ENCODE peak calls at places on chromosome 6, in eight cellular contexts. O, A, X, P, I, E, B and M are unnamed samples.

GRCh38 chr6:16622193-16622592 is 139.1 kb downstream of the ATXN1 start:
- DNase-seq in O (no peak), A (no peak), X (no peak), P (no peak), I (no peak), E (no peak), B (no peak), M (no peak)

GRCh38 chr6:149142924-149143429 is 174.5 kb upstream of the TAB2 start:
- DNase-seq in O (no peak), A (no peak), X (no peak), P (no peak), I (no peak), E (no peak), B (no peak), M (no peak)

GRCh38 chr6:38025431-38025830 is 205.9 kb downstream of the ZFAND3 start:
- DNase-seq in O (peak), A (no peak), X (no peak), P (no peak), I (peak), E (no peak), B (no peak), M (no peak)

GRCh38 chr6:15089569-15090144 is 156.2 kb upstream of the JARID2 start:
- DNase-seq in O (no peak), A (no peak), X (peak), P (no peak), I (no peak), E (peak), B (no peak), M (no peak)

GRCh38 chr6:161804804-161805203 is 530.9 kb upstream of the AGPAT4 start:
- DNase-seq in O (peak), A (no peak), X (no peak), P (no peak), I (no peak), E (no peak), B (no peak), M (no peak)

GRCh38 chr6:148776321-148776966 is 29.6 kb downstream of the UST start:
- DNase-seq in O (peak), A (no peak), X (no peak), P (peak), I (peak), E (no peak), B (no peak), M (no peak)

GRCh38 chr6:15898693-15899092 is 230.2 kb upstream of the MYLIP start:
- DNase-seq in O (no peak), A (no peak), X (no peak), P (no peak), I (no peak), E (no peak), B (no peak), M (no peak)

GRCh38 chr6:72382602-72383529 is 239.0 kb upstream of the KCNQ5 start:
- DNase-seq in O (no peak), A (peak), X (no peak), P (no peak), I (no peak), E (no peak), B (no peak), M (peak)

GRCh38 chr6:125747589-125748533 is 1.6 kb upstream of the HEY2 start:
- DNase-seq in O (no peak), A (no peak), X (peak), P (no peak), I (no peak), E (peak), B (no peak), M (peak)

GRCh38 chr6:125750692-125751333 is 1.4 kb downstream of the HEY2 start:
- DNase-seq in O (no peak), A (no peak), X (no peak), P (no peak), I (no peak), E (no peak), B (no peak), M (no peak)

GRCh38 chr6:125748534-125749111 is 809 bp upstream of the HEY2 start:
- DNase-seq in O (peak), A (no peak), X (no peak), P (no peak), I (peak), E (peak), B (no peak), M (no peak)

GRCh38 chr6:125749864-125750691 is 646 bp downstream of the HEY2 start:
- DNase-seq in O (no peak), A (no peak), X (no peak), P (no peak), I (no peak), E (peak), B (no peak), M (peak)

GRCh38 chr6:125749112-125749863 is at the start of gene HEY2:
- DNase-seq in O (peak), A (peak), X (peak), P (peak), I (peak), E (peak), B (peak), M (peak)
- TF ChIP-seq CTCF in O (no peak), A (no peak), X (no peak), P (no peak), I (no peak), E (no peak), B (no peak), M (no peak)

GRCh38 chr6:166442131-166442530 is 59.4 kb upstream of the MPC1 start:
- DNase-seq in O (no peak), A (no peak), X (no peak), P (no peak), I (no peak), E (no peak), B (no peak), M (no peak)

GRCh38 chr6:166440106-166440505 is 57.4 kb upstream of the MPC1 start:
- DNase-seq in O (no peak), A (no peak), X (no peak), P (no peak), I (no peak), E (no peak), B (no peak), M (no peak)

GRCh38 chr6:166443166-166443565 is 60.4 kb upstream of the MPC1 start:
- DNase-seq in O (no peak), A (no peak), X (no peak), P (no peak), I (no peak), E (no peak), B (no peak), M (no peak)

GRCh38 chr6:166440729-166441128 is 58.0 kb upstream of the MPC1 start:
- DNase-seq in O (no peak), A (no peak), X (no peak), P (no peak), I (no peak), E (no peak), B (no peak), M (no peak)

DNA sequence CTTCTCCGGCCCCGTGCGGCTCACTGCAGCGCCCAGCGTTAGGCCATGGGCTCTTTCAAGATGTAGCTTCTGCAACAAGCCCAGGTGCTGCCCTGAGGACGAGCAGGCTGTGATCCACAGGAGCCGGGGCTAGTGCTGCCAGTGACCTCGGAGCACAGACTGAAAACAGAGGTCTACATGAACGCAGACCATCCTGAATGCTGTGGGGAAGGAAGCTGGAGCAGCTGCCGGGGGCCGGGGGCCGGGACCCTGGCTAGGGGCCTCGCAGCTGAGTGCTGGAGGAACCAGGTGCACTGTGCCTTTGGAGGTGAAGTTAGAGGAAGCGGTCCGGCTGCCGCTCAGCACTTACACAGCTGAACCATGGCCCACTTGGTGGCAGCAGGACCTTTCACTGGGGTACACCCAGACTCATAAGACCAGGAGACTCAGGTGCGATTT is 58.9 kb upstream of the MPC1 start:
- DNase-seq in O (no peak), A (no peak), X (no peak), P (no peak), I (no peak), E (no peak), B (no peak), M (no peak)
- TF ChIP-seq CTCF in O (no peak), A (no peak), X (no peak), P (no peak), I (no peak), E (no peak), B (no peak), M (peak)

GRCh38 chr6:135087403-135087802 is 32.8 kb upstream of the HBS1L start:
- DNase-seq in O (no peak), A (no peak), X (no peak), P (no peak), I (no peak), E (no peak), B (no peak), M (peak)
- TF ChIP-seq CTCF in O (peak), A (peak), X (no peak), P (no peak), I (no peak), E (no peak), B (no peak), M (peak)

GRCh38 chr6:139173822-139174221 is 38.9 kb downstream of the HECA start:
- DNase-seq in O (no peak), A (no peak), X (no peak), P (no peak), I (no peak), E (no peak), B (no peak), M (no peak)

GRCh38 chr6:139172151-139172550 is 37.3 kb downstream of the HECA start:
- DNase-seq in O (no peak), A (no peak), X (no peak), P (no peak), I (no peak), E (no peak), B (no peak), M (no peak)

GRCh38 chr6:139172567-139172966 is 37.7 kb downstream of the HECA start:
- DNase-seq in O (no peak), A (no peak), X (no peak), P (no peak), I (no peak), E (no peak), B (no peak), M (no peak)

GRCh38 chr6:139175389-139175788 is 40.5 kb downstream of the HECA start:
- DNase-seq in O (no peak), A (no peak), X (no peak), P (no peak), I (no peak), E (no peak), B (no peak), M (peak)

DNA sequence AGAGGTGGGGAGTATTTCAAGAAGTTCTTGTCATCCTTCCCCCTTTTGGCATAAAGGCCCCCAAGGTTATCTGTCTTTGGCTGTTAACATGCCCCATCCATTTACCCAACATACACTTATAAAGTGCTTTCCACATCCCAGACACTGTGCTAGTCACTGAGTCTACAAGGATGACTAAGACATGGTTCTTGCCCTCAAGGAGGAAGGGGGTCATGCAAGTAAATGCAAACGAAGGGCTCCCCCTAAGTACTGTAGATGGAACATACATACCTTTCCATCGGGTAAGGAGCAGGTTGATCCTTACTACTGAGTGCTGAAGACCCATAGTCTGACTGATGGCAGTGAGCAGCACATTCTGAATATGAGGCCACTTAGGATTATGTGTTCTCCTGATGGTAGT is 38.3 kb downstream of the HECA start:
- DNase-seq in O (no peak), A (no peak), X (no peak), P (no peak), I (peak), E (no peak), B (no peak), M (peak)
- TF ChIP-seq CTCF in O (no peak), A (no peak), X (no peak), P (no peak), I (peak), E (no peak), B (no peak), M (no peak)

GRCh38 chr6:165245287-165245686 is 64.1 kb downstream of the C6orf118 start:
- DNase-seq in O (peak), A (no peak), X (no peak), P (peak), I (peak), E (no peak), B (peak), M (no peak)
- TF ChIP-seq CTCF in O (peak), A (peak), X (no peak), P (peak), I (peak), E (no peak), B (peak), M (no peak)

GRCh38 chr6:6694368-6694780 is 105.9 kb downstream of the LY86 start:
- DNase-seq in O (no peak), A (no peak), X (no peak), P (no peak), I (no peak), E (no peak), B (no peak), M (no peak)
- TF ChIP-seq CTCF in O (no peak), A (peak), X (no peak), P (no peak), I (no peak), E (no peak), B (peak), M (peak)

GRCh38 chr6:4020822-4021132 is 58.2 kb downstream of the FAM217A start:
- DNase-seq in O (no peak), A (no peak), X (no peak), P (no peak), I (no peak), E (no peak), B (no peak), M (no peak)

GRCh38 chr6:4021862-4022715 is 56.8 kb downstream of the FAM217A start:
- DNase-seq in O (peak), A (no peak), X (no peak), P (no peak), I (no peak), E (no peak), B (no peak), M (no peak)

GRCh38 chr6:4018194-4019111 is 60.5 kb downstream of the FAM217A start:
- DNase-seq in O (peak), A (peak), X (peak), P (peak), I (peak), E (peak), B (peak), M (peak)

GRCh38 chr6:4023240-4023639 is 55.7 kb downstream of the FAM217A start:
- DNase-seq in O (no peak), A (no peak), X (no peak), P (no peak), I (no peak), E (no peak), B (no peak), M (peak)

GRCh38 chr6:4021133-4021861 is 57.6 kb downstream of the FAM217A start:
- DNase-seq in O (peak), A (peak), X (peak), P (peak), I (peak), E (peak), B (peak), M (peak)
- TF ChIP-seq CTCF in O (peak), A (peak), X (no peak), P (no peak), I (peak), E (no peak), B (peak), M (peak)

DNA sequence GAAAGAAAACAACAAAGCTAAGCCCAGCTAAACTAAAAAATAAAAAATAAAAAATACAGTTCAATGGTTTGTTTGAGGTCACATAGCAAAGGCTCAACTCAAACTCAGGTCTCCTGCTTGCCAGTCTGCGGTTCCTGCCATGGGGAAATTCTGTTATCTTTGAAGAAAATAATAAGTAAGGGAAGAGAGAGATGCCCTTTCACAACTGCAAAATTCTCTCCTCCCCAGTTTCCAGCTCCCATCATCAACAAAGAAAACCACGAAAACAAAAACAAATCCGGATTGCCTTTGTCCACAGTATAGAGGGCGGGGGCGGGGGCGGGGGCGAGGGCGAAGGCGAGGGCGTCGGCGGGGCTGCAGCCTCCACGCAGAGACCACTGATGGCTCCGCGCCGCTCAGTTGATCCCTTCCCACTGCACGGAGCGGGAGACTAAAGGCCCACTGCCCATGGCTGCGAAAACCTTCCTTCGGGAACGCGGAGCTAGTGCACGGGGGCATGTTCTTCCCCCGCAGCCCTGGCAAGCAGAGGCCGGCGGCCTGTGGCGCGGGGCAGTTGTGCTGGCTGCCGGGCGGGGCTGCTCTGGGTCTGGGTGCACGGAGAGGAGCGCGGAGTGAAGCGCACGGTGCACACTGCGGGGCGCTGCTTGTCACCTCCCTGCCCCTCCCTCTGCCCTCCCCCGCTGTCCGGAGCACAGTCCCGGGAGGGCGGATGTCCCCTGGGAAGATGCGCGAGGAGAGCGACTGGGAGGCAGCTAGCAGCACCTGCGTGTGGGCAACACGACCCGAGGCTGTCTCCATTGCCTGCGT is 54.2 kb upstream of the TPD52L1 start:
- DNase-seq in O (peak), A (peak), X (peak), P (no peak), I (peak), E (peak), B (no peak), M (peak)
- TF ChIP-seq CTCF in O (no peak), A (no peak), X (no peak), P (no peak), I (no peak), E (no peak), B (no peak), M (no peak)

GRCh38 chr6:107152633-107153032 is 37.3 kb upstream of the BEND3 start:
- DNase-seq in O (no peak), A (no peak), X (peak), P (no peak), I (no peak), E (no peak), B (no peak), M (no peak)
- TF ChIP-seq CTCF in O (no peak), A (no peak), X (no peak), P (no peak), I (no peak), E (no peak), B (no peak), M (no peak)